ENCODE peak calls at places on chromosomes 13 and 19, in six cellular contexts. I is NCI-H187; O is Kasumi-1; D is activated CD4-positive, alpha-beta T cell treated with anti-CD3 and anti-CD28 coated beads, Interleukin-2, amount 10 ng/mL, durations not matched to agents 7 days and 5 days; K is neural progenitor cell; R is CD8-positive, alpha-beta memory T cell. F is an unnamed sample.

GRCh38 chr13:110017379-110017778 is 231.0 kb upstream of the IRS2 start:
- DNase-seq in K (no peak), R (no peak), I (no peak), O (no peak), D (no peak), F (peak; percentile 80)

GRCh38 chr13:48478401-48478800 is 54.5 kb downstream of the RCBTB2 start:
- DNase-seq in D (no peak), R (no peak), O (no peak), I (no peak), K (no peak), F (no peak)

GRCh38 chr13:114063545-114064515 is 68.6 kb downstream of the RASA3 start:
- DNase-seq in D (peak; percentile 26), O (no peak), K (peak; percentile 38), R (no peak), I (no peak), F (no peak)

GRCh38 chr13:102626928-102627327 is 30.1 kb downstream of the TPP2 start:
- DNase-seq in D (no peak), I (no peak), K (no peak), O (no peak), R (no peak), F (no peak)

GRCh38 chr13:26855921-26856320 is 95.3 kb upstream of the GPR12 start:
- DNase-seq in R (no peak), O (no peak), I (no peak), D (no peak), K (no peak), F (no peak)

GRCh38 chr19:4660181-4660791 is 9.9 kb downstream of the MYDGF start:
- DNase-seq in O (peak; percentile 56), I (no peak), R (no peak), K (peak; percentile 58), D (peak; percentile 44), F (peak; percentile 92)

GRCh38 chr13:30735025-30735967 is at the start of gene ALOX5AP:
- DNase-seq in R (no peak), O (peak; percentile 60), K (no peak), I (no peak), D (peak; percentile 50), F (no peak)

GRCh38 chr13:91017031-91017668 is 330.3 kb upstream of the MIR17HG start:
- DNase-seq in O (peak; percentile 63), I (peak; percentile 36), D (peak; percentile 26), R (no peak), K (peak; percentile 66), F (peak; percentile 87)

GRCh38 chr19:7395360-7395781 is 46.6 kb downstream of the ARHGEF18 start:
- DNase-seq in D (no peak), O (no peak), K (peak; percentile 41), R (no peak), I (no peak), F (peak; percentile 55)

GRCh38 chr13:55566334-55566733 is 1574.4 kb upstream of the PRR20A start:
- DNase-seq in D (no peak), K (no peak), O (no peak), I (no peak), R (no peak), F (no peak)

GRCh38 chr13:20270163-20270865 is 38.2 kb upstream of the GJB6 start:
- DNase-seq in O (no peak), K (no peak), R (no peak), D (no peak), I (no peak), F (no peak)

GRCh38 chr13:28022848-28023518 is 34.5 kb upstream of the URAD start:
- DNase-seq in O (no peak), K (peak; percentile 26), R (no peak), D (no peak), I (no peak), F (peak; percentile 72)

GRCh38 chr13:78030351-78030750 is 111.7 kb upstream of the EDNRB start:
- DNase-seq in D (no peak), R (no peak), K (peak; percentile 8), I (no peak), O (no peak), F (no peak)

GRCh38 chr19:52343548-52343947 is 7.5 kb downstream of the ZNF610 start:
- DNase-seq in O (no peak), R (peak; percentile 73), D (peak; percentile 57), I (peak; percentile 63), K (peak; percentile 85), F (peak; percentile 91)

GRCh38 chr19:38975214-38975860 is at the start of gene FBXO17:
- DNase-seq in R (no peak), O (no peak), D (no peak), I (no peak), K (peak; percentile 77), F (peak; percentile 85)

GRCh38 chr13:35747594-35747993 is 271.1 kb upstream of the MAB21L1 start:
- DNase-seq in O (no peak), D (no peak), R (no peak), I (no peak), K (no peak), F (no peak)

GRCh38 chr19:10270616-10271394 is at the start of gene ICAM1:
- DNase-seq in K (peak; percentile 71), D (peak; percentile 77), R (peak; percentile 81), O (peak; percentile 79), I (no peak), F (peak; percentile 90)

GRCh38 chr13:110942248-110942981 is 27.5 kb upstream of the ANKRD10 start:
- DNase-seq in I (no peak), K (no peak), D (no peak), O (no peak), R (no peak), F (no peak)

GRCh38 chr19:29798783-29799182 is 13.0 kb upstream of the CCNE1 start:
- DNase-seq in K (no peak), D (no peak), I (no peak), R (no peak), O (no peak), F (no peak)

GRCh38 chr13:110306340-110306959 is 507 bp downstream of the COL4A1 start:
- DNase-seq in R (no peak), D (no peak), I (no peak), K (peak; percentile 69), O (no peak), F (peak; percentile 77)

GRCh38 chr13:44969858-44970484 is 19.3 kb downstream of the NUFIP1 start:
- DNase-seq in K (peak; percentile 82), I (no peak), O (peak; percentile 68), R (no peak), D (peak; percentile 10), F (no peak)

GRCh38 chr13:74000906-74001305 is 133.3 kb downstream of the KLF12 start:
- DNase-seq in I (no peak), R (no peak), K (no peak), D (no peak), O (no peak), F (no peak)

GRCh38 chr13:36788276-36788675 is 30.7 kb upstream of the RFXAP start:
- DNase-seq in I (no peak), K (no peak), D (no peak), R (no peak), O (no peak), F (no peak)

GRCh38 chr13:99484405-99484981 is 16.8 kb upstream of the TM9SF2 start:
- DNase-seq in D (peak; percentile 54), R (no peak), I (no peak), K (no peak), O (peak; percentile 41), F (no peak)

GRCh38 chr13:55437162-55437561 is 1703.6 kb upstream of the PRR20A start:
- DNase-seq in I (no peak), O (no peak), K (peak; percentile 77), D (no peak), R (no peak), F (no peak)

GRCh38 chr19:55383789-55384575 is at the start of gene TMEM238:
- DNase-seq in R (peak; percentile 61), O (peak; percentile 19), I (peak; percentile 72), K (peak; percentile 88), D (peak; percentile 56), F (peak; percentile 85)

GRCh38 chr19:44618640-44619357 is 5.4 kb downstream of the IGSF23 start:
- DNase-seq in O (no peak), I (no peak), R (no peak), D (no peak), K (no peak), F (no peak)

GRCh38 chr13:22848539-22849052 is 332.2 kb upstream of the SGCG start:
- DNase-seq in O (no peak), I (no peak), K (peak; percentile 71), D (no peak), R (no peak), F (peak; percentile 81)

GRCh38 chr19:18468517-18468916 is 30.6 kb upstream of the ISYNA1 start:
- DNase-seq in K (no peak), R (no peak), O (no peak), D (no peak), I (no peak), F (no peak)

GRCh38 chr13:93225610-93226009 is 997 bp upstream of the GPC6 start:
- DNase-seq in R (no peak), D (no peak), O (no peak), I (no peak), K (no peak), F (no peak)

GRCh38 chr19:16702123-16702522 is 17.5 kb upstream of the NWD1 start:
- DNase-seq in D (no peak), R (no peak), K (no peak), O (no peak), I (no peak), F (no peak)

GRCh38 chr13:106623799-106624198 is 55.9 kb upstream of the ARGLU1 start:
- DNase-seq in I (no peak), O (no peak), R (no peak), D (no peak), K (no peak), F (no peak)

GRCh38 chr19:38949580-38950367 is 19.0 kb downstream of the MRPS12 start:
- DNase-seq in D (peak; percentile 81), O (no peak), R (peak; percentile 77), K (peak; percentile 99), I (peak; percentile 81), F (peak; percentile 99)

GRCh38 chr19:44677019-44677809 is 5.9 kb downstream of the CEACAM19 start:
- DNase-seq in R (no peak), D (no peak), O (no peak), I (no peak), K (peak; percentile 21), F (peak; percentile 82)

GRCh38 chr19:54728167-54728566 is 3.9 kb downstream of the KIR3DL3 start:
- DNase-seq in K (no peak), R (no peak), I (no peak), D (no peak), O (no peak), F (no peak)

GRCh38 chr13:94712812-94713555 is 639 bp upstream of the SOX21 start:
- DNase-seq in D (no peak), K (peak; percentile 92), O (no peak), R (no peak), I (no peak), F (peak; percentile 81)